ENCODE peak calls at places on chromosomes 3 and 15, in seven cellular contexts. L, H, R, S, M, J and P are unnamed samples.

GRCh38 chr15:47415539-47415971 is 301.8 kb upstream of the SEMA6D start:
- DNase-seq in H (no peak), J (no peak), S (no peak), R (no peak), M (peak; percentile 34), L (no peak), P (no peak)

GRCh38 chr3:154229217-154229590 is 95.1 kb downstream of the DHX36 start:
- DNase-seq in R (no peak), L (no peak), S (no peak), M (no peak), J (no peak), H (no peak), P (no peak)

GRCh38 chr3:175075269-175075668 is 216.1 kb downstream of the NAALADL2 start:
- DNase-seq in H (no peak), M (peak; percentile 18), R (no peak), L (no peak), S (no peak), J (no peak), P (no peak)

GRCh38 chr3:53046171-53047170 is 598 bp upstream of the SFMBT1 start:
- DNase-seq in S (peak; percentile 72), R (peak; percentile 41), H (peak; percentile 78), L (peak; percentile 30), M (peak; percentile 17), J (peak; percentile 35), P (no peak)

GRCh38 chr3:140273542-140274195 is 338.7 kb downstream of the CLSTN2 start:
- DNase-seq in H (no peak), R (no peak), M (no peak), L (no peak), J (no peak), S (no peak), P (no peak)

GRCh38 chr3:141104151-141104741 is 53.1 kb downstream of the SPSB4 start:
- DNase-seq in R (peak; percentile 34), M (no peak), S (no peak), L (peak; percentile 21), H (no peak), J (no peak), P (no peak)

GRCh38 chr3:135018171-135018923 is 223.3 kb downstream of the EPHB1 start:
- DNase-seq in S (no peak), H (peak; percentile 39), R (no peak), J (no peak), M (no peak), L (no peak), P (no peak)

GRCh38 chr3:159825216-159825854 is 163.3 kb upstream of the IL12A start:
- DNase-seq in J (no peak), L (no peak), S (no peak), M (no peak), H (no peak), R (no peak), P (no peak)

GRCh38 chr3:37626722-37627565 is 234.7 kb upstream of the CTDSPL start:
- DNase-seq in J (no peak), L (no peak), M (no peak), S (no peak), H (no peak), R (no peak), P (no peak)

GRCh38 chr3:172685331-172686214 is 25.3 kb downstream of the NCEH1 start:
- DNase-seq in S (no peak), L (no peak), R (no peak), H (no peak), M (peak; percentile 30), J (no peak), P (no peak)

GRCh38 chr3:124586126-124587052 is 143.9 kb upstream of the UMPS start:
- DNase-seq in L (no peak), M (no peak), R (no peak), J (no peak), H (no peak), S (no peak), P (no peak)

GRCh38 chr3:124588036-124588435 is 142.2 kb upstream of the UMPS start:
- DNase-seq in H (no peak), M (no peak), L (no peak), S (no peak), J (no peak), R (no peak), P (no peak)

GRCh38 chr3:124591699-124592098 is 138.6 kb upstream of the UMPS start:
- DNase-seq in H (no peak), L (no peak), J (no peak), R (no peak), M (no peak), S (no peak), P (no peak)

GRCh38 chr3:124587053-124587408 is 143.2 kb upstream of the UMPS start:
- DNase-seq in R (no peak), M (peak; percentile 44), L (no peak), J (no peak), S (no peak), H (no peak), P (no peak)

GRCh38 chr3:124588794-124589193 is 141.5 kb upstream of the UMPS start:
- DNase-seq in R (no peak), M (no peak), H (no peak), J (no peak), S (no peak), L (no peak), P (no peak)
- TF ChIP-seq CTCF in R (no peak), M (no peak), H (no peak), J (no peak), S (no peak), L (no peak), P (no peak)

DNA sequence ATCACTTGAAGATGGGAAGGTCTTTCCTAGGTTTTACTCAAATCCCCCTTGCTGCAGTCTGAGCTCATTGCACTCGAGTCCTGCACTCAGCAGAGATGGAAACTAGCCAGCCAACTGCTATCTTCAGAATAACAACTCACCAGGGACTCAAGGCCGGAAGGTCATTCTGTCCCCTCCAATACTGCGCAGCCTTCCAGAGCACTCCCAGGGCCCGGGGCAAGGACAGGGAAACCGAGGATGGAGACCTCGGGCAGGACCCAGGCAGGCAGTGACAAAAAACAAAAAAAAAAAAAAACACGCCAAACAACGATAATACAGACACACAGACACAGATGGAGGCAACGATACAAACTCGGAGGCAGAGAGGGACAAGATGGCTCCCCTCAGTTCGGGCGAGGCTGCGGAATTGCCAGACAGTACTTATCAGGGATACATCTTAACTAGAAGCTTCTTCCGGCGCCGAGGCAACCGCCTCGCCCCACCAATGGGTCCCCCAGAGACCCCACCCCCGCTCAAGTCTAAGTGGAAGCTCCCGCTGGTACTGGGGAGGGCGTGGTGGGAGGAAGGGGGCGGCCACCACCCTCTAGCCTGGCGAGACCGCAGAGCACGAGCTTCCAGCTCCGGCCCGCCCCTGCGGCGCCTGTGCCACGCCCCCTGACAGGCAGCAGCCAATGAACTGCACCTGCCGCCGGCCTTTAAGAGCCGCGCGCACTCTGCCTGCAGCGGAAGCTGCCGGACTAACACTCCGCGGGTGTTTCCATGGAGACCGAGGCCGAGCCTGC is 7.0 kb upstream of the MAP1A start:
- DNase-seq in L (peak; percentile 97), S (peak; percentile 100), R (peak; percentile 99), H (peak; percentile 97), J (peak; percentile 99), M (peak; percentile 100), P (peak; percentile 93)
- TF ChIP-seq CTCF in L (peak; percentile 36), S (peak; percentile 12), R (peak; percentile 67), H (no peak), J (peak; percentile 30), M (peak; percentile 50), P (no peak)

GRCh38 chr15:100658895-100659294 is 56.5 kb downstream of the ASB7 start:
- DNase-seq in R (no peak), J (no peak), H (no peak), S (no peak), M (no peak), L (no peak), P (no peak)

GRCh38 chr15:100661161-100661560 is 58.8 kb downstream of the ASB7 start:
- DNase-seq in L (no peak), H (no peak), M (no peak), J (no peak), R (no peak), S (no peak), P (no peak)

GRCh38 chr15:100665570-100665969 is 63.2 kb downstream of the ASB7 start:
- DNase-seq in R (no peak), J (no peak), S (no peak), L (no peak), H (no peak), M (no peak), P (no peak)

GRCh38 chr15:100663550-100664335 is 61.4 kb downstream of the ASB7 start:
- DNase-seq in J (no peak), L (no peak), R (no peak), H (no peak), M (no peak), S (no peak), P (no peak)

DNA sequence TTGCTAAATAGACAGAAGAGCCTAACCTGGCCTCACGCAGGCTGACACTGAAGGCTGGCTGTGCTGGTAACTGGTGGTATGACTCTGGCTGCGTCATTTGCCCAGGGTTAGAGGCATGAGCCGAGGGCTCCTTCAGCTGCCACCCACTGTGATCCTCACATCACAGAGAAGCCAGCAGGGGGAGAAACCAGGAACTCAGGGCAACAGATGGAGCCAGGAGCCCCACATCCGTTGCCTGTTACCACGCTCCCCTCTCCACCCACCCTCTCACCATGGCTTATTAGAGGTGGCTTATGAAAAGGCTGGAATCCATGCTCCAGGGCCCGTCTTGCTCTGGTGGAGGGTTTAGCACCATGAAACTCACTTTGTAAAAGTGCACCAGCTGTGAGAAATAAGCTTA is 60.7 kb downstream of the ASB7 start:
- DNase-seq in M (no peak), J (no peak), L (no peak), H (peak; percentile 37), S (no peak), R (no peak), P (no peak)
- TF ChIP-seq CTCF in M (peak; percentile 44), J (no peak), L (no peak), H (no peak), S (no peak), R (peak; percentile 11), P (no peak)

DNA sequence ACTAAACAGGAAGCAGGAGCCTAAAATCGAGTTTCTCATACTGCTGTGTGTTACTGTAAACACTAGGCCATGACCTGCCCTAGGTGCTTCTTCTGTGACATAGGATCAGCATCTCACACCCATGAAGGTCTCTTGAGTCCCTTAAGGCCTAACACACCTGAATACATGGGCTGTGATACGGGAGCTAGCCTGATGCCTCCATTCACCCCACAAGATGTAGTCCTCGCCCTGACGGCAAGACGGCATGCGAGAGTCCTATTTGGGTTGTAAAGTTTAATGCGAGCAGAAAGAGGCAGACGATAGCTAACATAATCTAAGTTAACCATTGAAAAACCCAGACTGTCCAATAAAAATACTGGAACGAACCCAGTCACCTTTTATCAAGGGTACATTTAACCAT is 241.1 kb upstream of the ICE2 start:
- DNase-seq in M (no peak), S (no peak), J (no peak), R (no peak), L (no peak), H (peak; percentile 29), P (no peak)
- TF ChIP-seq CTCF in M (no peak), S (no peak), J (no peak), R (no peak), L (no peak), H (no peak), P (no peak)

DNA sequence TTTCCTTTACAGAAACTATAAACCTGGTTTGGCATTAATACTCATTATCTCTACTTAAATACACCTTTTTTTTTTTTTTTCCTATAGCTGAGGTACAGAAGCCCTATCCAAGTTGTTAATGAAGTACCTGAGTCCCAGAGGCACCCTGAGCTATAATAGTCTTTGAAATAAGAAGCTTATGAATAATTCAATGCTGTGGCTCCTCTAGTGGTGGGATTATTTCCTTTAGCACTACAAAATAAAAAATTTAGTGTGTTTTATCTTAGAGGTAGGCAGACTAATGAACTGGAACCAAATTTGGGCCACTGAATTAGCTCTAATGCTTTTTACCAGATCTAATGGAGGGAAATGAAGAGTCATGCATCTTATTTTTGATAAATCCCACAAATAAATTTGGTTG is 611.9 kb downstream of the EDEM1 start:
- DNase-seq in L (no peak), J (no peak), H (no peak), S (no peak), M (no peak), R (no peak), P (no peak)
- TF ChIP-seq CTCF in L (no peak), J (no peak), H (no peak), S (no peak), M (peak; percentile 22), R (no peak), P (no peak)